ENCODE peak calls at places on chromosomes 4 and X, in four cellular contexts. P is body of pancreas, M is sigmoid colon, B is AG04450. Z is an unnamed sample.

GRCh38 chr4:78167510-78167909 is 110.4 kb downstream of the FRAS1 start:
- DNase-seq in P (no peak), M (no peak), B (no peak), Z (no peak)

GRCh38 chr4:138405439-138405838 is 163.3 kb upstream of the SLC7A11 start:
- DNase-seq in P (no peak), M (no peak), B (no peak), Z (no peak)

GRCh38 chr4:89316187-89316586 is 8.6 kb upstream of the GPRIN3 start:
- DNase-seq in P (no peak), M (no peak), B (no peak), Z (no peak)

GRCh38 chr4:15897577-15897976 is 41.0 kb downstream of the FGFBP1 start:
- DNase-seq in P (no peak), M (no peak), B (no peak), Z (no peak)

GRCh38 chr4:131248314-131248713 is 1900.8 kb upstream of the PCDH10 start:
- DNase-seq in P (no peak), M (no peak), B (no peak), Z (no peak)

GRCh38 chrX:323721-324628 is 5.4 kb upstream of the GTPBP6 start:
- DNase-seq in P (peak), M (peak), B (peak), Z (peak)

GRCh38 chr4:151322565-151322964 is 2.8 kb downstream of the SH3D19 start:
- DNase-seq in P (no peak), M (no peak), B (no peak), Z (no peak)

GRCh38 chr4:57426779-57427395 is 316.7 kb upstream of the IGFBP7 start:
- DNase-seq in P (peak), M (no peak), B (peak), Z (peak)

GRCh38 chrX:117803463-117803862 is 313.1 kb downstream of the KLHL13 start:
- DNase-seq in P (no peak), M (no peak), B (no peak), Z (no peak)

GRCh38 chr4:11805837-11806236 is 377.1 kb upstream of the HS3ST1 start:
- DNase-seq in P (no peak), M (no peak), B (no peak), Z (peak)

GRCh38 chrX:116863029-116863428 is 400.3 kb upstream of the CT83 start:
- DNase-seq in P (no peak), M (no peak), B (no peak), Z (no peak)

GRCh38 chrX:148878371-148878770 is 378.0 kb downstream of the AFF2 start:
- DNase-seq in P (no peak), M (no peak), B (no peak), Z (no peak)

GRCh38 chr4:106329027-106329618 is 12.8 kb downstream of the AIMP1 start:
- DNase-seq in P (no peak), M (no peak), B (peak), Z (peak)

GRCh38 chrX:139930923-139931645 is 1.8 kb downstream of the ATP11C start:
- DNase-seq in P (peak), M (peak), B (no peak), Z (no peak)

GRCh38 chr4:141871086-141871485 is 234.7 kb downstream of the IL15 start:
- DNase-seq in P (no peak), M (no peak), B (no peak), Z (peak)

GRCh38 chr4:24210332-24210902 is 320.6 kb upstream of the PPARGC1A start:
- DNase-seq in P (peak), M (peak), B (peak), Z (peak)

GRCh38 chr4:185925910-185926360 is 113.9 kb upstream of the SORBS2 start:
- DNase-seq in P (no peak), M (no peak), B (no peak), Z (no peak)

GRCh38 chr4:23770011-23770410 is 119.8 kb downstream of the PPARGC1A start:
- DNase-seq in P (no peak), M (no peak), B (no peak), Z (no peak)

GRCh38 chr4:10163296-10163695 is 46.7 kb upstream of the WDR1 start:
- DNase-seq in P (no peak), M (no peak), B (no peak), Z (no peak)

GRCh38 chrX:154918060-154918483 is 31.9 kb downstream of the F8A1 start:
- DNase-seq in P (peak), M (peak), B (peak), Z (peak)
- H3K4me3 ChIP-seq in P (no peak), M (peak), B (peak), Z (no peak)

DNA sequence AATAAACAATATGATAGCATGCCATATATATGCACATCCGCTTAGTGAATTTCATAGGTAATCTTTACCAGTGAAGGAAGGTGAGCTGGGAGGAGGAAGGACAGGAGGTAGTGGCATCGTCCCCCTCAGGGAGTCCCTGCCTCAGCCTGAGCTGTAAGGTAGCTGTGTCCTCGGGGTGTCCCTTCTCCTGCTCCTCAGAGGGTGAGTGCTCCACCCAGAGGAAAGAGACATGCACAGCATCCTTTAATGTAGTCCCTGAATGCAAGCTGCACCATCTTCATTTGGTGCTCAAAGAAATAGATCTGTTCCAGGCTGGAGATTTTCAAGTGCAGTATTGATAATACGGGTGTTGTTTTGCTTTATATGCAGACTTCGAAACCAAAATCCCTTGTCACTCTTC is 330.4 kb upstream of the SFRP2 start:
- DNase-seq in P (no peak), M (no peak), B (no peak), Z (no peak)
- TF ChIP-seq CTCF in P (no peak), M (no peak), B (no peak), Z (no peak)

GRCh38 chr4:95045429-95045828 is 287.7 kb downstream of the BMPR1B start:
- DNase-seq in P (no peak), M (no peak), B (no peak), Z (no peak)

GRCh38 chr4:95049838-95050237 is 292.1 kb downstream of the BMPR1B start:
- DNase-seq in P (no peak), M (no peak), B (no peak), Z (peak)

GRCh38 chr4:95051689-95052026 is 293.9 kb downstream of the BMPR1B start:
- DNase-seq in P (no peak), M (no peak), B (no peak), Z (no peak)

GRCh38 chr4:95048296-95048695 is 290.5 kb downstream of the BMPR1B start:
- DNase-seq in P (no peak), M (no peak), B (no peak), Z (no peak)

GRCh38 chr4:95050980-95051688 is 293.4 kb downstream of the BMPR1B start:
- DNase-seq in P (no peak), M (no peak), B (no peak), Z (no peak)
- H3K4me3 ChIP-seq in P (no peak), M (no peak), B (no peak), Z (no peak)

GRCh38 chr4:41795796-41796195 is 47.3 kb upstream of the PHOX2B start:
- DNase-seq in P (no peak), M (no peak), B (no peak), Z (no peak)
- TF ChIP-seq CTCF in P (no peak), M (no peak), B (no peak), Z (no peak)

GRCh38 chrX:57595381-57595811 is 3.6 kb downstream of the ZXDB start:
- DNase-seq in P (no peak), M (peak), B (peak), Z (peak)
- H3K4me3 ChIP-seq in P (no peak), M (peak), B (peak), Z (no peak)

DNA sequence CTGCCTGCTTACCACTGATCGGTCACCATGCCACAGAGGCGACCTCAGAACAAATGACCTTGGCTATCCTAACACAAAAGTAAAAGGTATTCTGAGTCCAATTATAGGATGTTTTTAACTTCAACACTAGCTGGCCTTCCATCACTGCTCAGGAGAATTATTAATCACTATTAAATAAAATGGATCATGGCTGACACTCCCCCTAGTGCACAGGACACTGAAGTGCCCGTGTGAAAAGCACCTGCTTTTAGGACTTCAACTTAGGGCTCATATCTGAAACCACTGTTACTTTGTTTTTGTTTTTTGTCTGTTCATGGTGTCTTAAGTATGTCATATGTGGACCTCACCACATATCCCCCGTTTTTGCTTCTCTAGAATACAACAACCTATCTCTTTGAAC is 33.9 kb downstream of the STX18 start:
- DNase-seq in P (no peak), M (no peak), B (no peak), Z (no peak)
- TF ChIP-seq CTCF in P (peak), M (no peak), B (peak), Z (peak)